ENCODE peak calls at places on chromosomes 2 and 18, in eight cellular contexts. P, E, W, N, J, F, U and L are unnamed samples.

GRCh38 chr2:4415810-4416413 is 712.5 kb downstream of the DCDC2C start:
- DNase-seq in P (no peak), E (no peak), W (no peak), N (no peak), J (no peak), F (no peak), U (no peak), L (no peak)

GRCh38 chr2:143254108-143254507 is 124.9 kb downstream of the ARHGAP15 start:
- DNase-seq in P (no peak), E (no peak), W (no peak), N (no peak), J (no peak), F (no peak), U (no peak), L (no peak)

GRCh38 chr2:230643576-230644291 is 68.9 kb upstream of the CAB39 start:
- DNase-seq in P (no peak), E (peak; percentile 75), W (peak; percentile 50), N (no peak), J (no peak), F (no peak), U (peak; percentile 76), L (peak; percentile 20)

GRCh38 chr2:148674063-148675020 is 29.8 kb downstream of the EPC2 start:
- DNase-seq in P (peak; percentile 37), E (no peak), W (no peak), N (peak; percentile 44), J (no peak), F (peak; percentile 4), U (no peak), L (no peak)

GRCh38 chr2:85537600-85538506 is 1.1 kb upstream of the MAT2A start:
- DNase-seq in P (peak; percentile 39), E (peak; percentile 67), W (peak; percentile 60), N (peak; percentile 56), J (peak; percentile 56), F (no peak), U (peak; percentile 85), L (peak; percentile 79)

GRCh38 chr2:128661289-128661688 is 342.6 kb upstream of the HS6ST1 start:
- DNase-seq in P (no peak), E (no peak), W (no peak), N (no peak), J (no peak), F (no peak), U (peak; percentile 15), L (no peak)

GRCh38 chr18:49723648-49724180 is 89.6 kb downstream of the ACAA2 start:
- DNase-seq in P (peak; percentile 87), E (no peak), W (no peak), N (peak; percentile 31), J (no peak), F (no peak), U (no peak), L (no peak)

GRCh38 chr2:189412330-189412953 is 28.8 kb upstream of the WDR75 start:
- DNase-seq in P (peak; percentile 53), E (peak; percentile 23), W (no peak), N (peak; percentile 53), J (no peak), F (peak; percentile 29), U (no peak), L (no peak)

GRCh38 chr2:46645681-46646162 is 166.4 kb downstream of the TMEM247 start:
- DNase-seq in P (peak; percentile 78), E (peak; percentile 76), W (peak; percentile 45), N (peak; percentile 84), J (no peak), F (no peak), U (no peak), L (no peak)

GRCh38 chr18:59354731-59355130 is 4.3 kb downstream of the LMAN1 start:
- DNase-seq in P (peak; percentile 17), E (no peak), W (no peak), N (no peak), J (no peak), F (no peak), U (no peak), L (no peak)

GRCh38 chr2:84458436-84459027 is 548 bp downstream of the SUCLG1 start:
- DNase-seq in P (no peak), E (peak; percentile 14), W (no peak), N (peak; percentile 7), J (no peak), F (peak; percentile 4), U (no peak), L (no peak)

GRCh38 chr2:26471766-26472706 is 5.9 kb downstream of the OTOF start:
- DNase-seq in P (no peak), E (no peak), W (no peak), N (peak; percentile 47), J (no peak), F (no peak), U (no peak), L (no peak)

DNA sequence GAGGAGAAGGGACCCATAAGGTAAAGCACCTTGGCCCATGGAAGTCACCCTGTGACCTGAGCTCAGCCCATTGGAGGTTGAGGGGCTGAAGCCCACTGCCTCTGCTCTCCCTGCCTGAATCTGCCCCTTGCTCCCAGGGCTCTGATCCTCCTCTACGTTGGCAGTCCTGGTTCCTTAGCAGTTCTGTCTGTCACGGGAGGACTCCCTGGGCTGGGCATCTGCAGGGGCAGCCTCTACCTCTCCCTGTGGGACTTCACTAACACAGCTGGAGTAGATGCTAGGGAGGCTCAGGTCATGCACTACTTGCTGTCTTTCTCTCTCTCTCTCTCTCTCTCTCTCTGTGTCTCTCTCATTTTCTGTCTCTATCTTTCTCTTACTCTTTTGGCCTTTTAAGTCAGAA is 8.7 kb downstream of the GYPC start:
- DNase-seq in P (no peak), E (no peak), W (no peak), N (no peak), J (no peak), F (no peak), U (no peak), L (no peak)
- H3K4me1 ChIP-seq in P (peaks cover 3% of the 10 kb centered on the region), E (peaks cover 65% of the 10 kb centered on the region), W (peaks cover 84% of the 10 kb centered on the region), N (no peaks in the 10 kb centered on the region), J (peaks cover 3% of the 10 kb centered on the region), F (peaks cover 89% of the 10 kb centered on the region), U (peaks cover 71% of the 10 kb centered on the region), L (peaks cover 66% of the 10 kb centered on the region)

GRCh38 chr2:187943772-187944369 is 347.8 kb upstream of the GULP1 start:
- DNase-seq in P (no peak), E (no peak), W (no peak), N (no peak), J (no peak), F (no peak), U (no peak), L (no peak)

GRCh38 chr2:187942876-187943275 is 348.8 kb upstream of the GULP1 start:
- DNase-seq in P (no peak), E (no peak), W (no peak), N (no peak), J (no peak), F (no peak), U (no peak), L (no peak)
- TF ChIP-seq CTCF in P (no peak), E (no peak), W (no peak), N (no peak), J (no peak), F (no peak), U (no peak), L (no peak)

GRCh38 chr2:215431290-215431689 is 4.6 kb downstream of the FN1 start:
- DNase-seq in P (no peak), E (no peak), W (no peak), N (no peak), J (no peak), F (no peak), U (no peak), L (no peak)

GRCh38 chr2:215431778-215432758 is 3.8 kb downstream of the FN1 start:
- DNase-seq in P (no peak), E (no peak), W (no peak), N (no peak), J (no peak), F (no peak), U (no peak), L (no peak)

GRCh38 chr2:215434447-215435260 is 1.2 kb downstream of the FN1 start:
- DNase-seq in P (no peak), E (no peak), W (no peak), N (no peak), J (no peak), F (no peak), U (no peak), L (no peak)

GRCh38 chr2:215430528-215431187 is 5.2 kb downstream of the FN1 start:
- DNase-seq in P (peak; percentile 79), E (no peak), W (no peak), N (no peak), J (no peak), F (no peak), U (no peak), L (no peak)

DNA sequence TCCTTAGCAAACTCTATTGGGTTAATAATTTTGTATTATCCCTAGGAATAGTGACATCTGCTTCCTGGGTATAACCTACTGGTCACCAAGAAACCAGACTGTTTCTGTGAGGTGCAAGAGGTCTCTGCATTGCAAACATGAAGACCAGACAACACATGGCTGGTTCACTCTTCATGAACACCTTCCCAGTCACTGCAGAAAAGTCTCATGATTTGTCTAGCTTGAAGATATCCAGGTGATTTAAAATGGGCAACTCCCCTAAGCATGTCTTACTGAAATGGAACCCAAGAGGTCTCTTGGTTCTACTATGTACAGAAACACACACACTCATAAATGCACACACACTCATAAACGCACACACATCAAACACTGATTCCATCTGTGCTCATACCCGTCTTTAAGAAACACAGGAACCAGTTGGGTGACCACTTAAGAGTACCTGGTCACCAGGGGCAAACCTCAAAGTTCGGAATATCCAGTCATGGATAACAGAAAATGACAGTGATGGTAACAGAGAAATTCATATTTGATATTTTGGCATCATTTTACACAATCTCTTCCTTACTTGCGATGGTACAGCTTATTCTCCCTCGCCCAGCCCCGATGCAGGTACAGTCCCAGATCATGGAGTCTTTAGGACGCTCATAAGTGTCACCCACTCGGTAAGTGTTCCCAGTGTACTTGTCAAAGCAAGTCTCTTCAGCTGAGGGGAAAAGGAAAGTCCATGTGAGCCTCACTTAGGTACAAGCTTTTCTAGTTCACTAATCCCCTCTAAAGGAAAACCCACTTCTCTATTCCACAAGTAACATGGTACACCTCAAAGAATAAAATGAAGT is 2.9 kb downstream of the FN1 start:
- DNase-seq in P (no peak), E (no peak), W (no peak), N (no peak), J (no peak), F (no peak), U (no peak), L (no peak)
- H3K4me3 ChIP-seq in P (peak overlapping the region; percentile 46), E (no peak overlapping the region), W (no peak overlapping the region), N (peak overlapping the region; percentile 22), J (no peak overlapping the region), F (no peak overlapping the region), U (peak overlapping the region; percentile 67), L (no peak overlapping the region)

GRCh38 chr2:201631041-201631440 is 12.3 kb downstream of the TMEM237 start:
- DNase-seq in P (no peak), E (no peak), W (no peak), N (no peak), J (no peak), F (no peak), U (no peak), L (no peak)

GRCh38 chr2:201628545-201628944 is 14.8 kb downstream of the TMEM237 start:
- DNase-seq in P (peak; percentile 61), E (peak; percentile 41), W (no peak), N (no peak), J (no peak), F (no peak), U (no peak), L (no peak)

GRCh38 chr2:201633862-201634261 is 9.4 kb downstream of the TMEM237 start:
- DNase-seq in P (no peak), E (peak; percentile 85), W (no peak), N (no peak), J (no peak), F (no peak), U (no peak), L (no peak)

GRCh38 chr2:201630577-201630976 is 12.7 kb downstream of the TMEM237 start:
- DNase-seq in P (no peak), E (no peak), W (no peak), N (no peak), J (no peak), F (no peak), U (no peak), L (no peak)
- H3K4me1 ChIP-seq in P (no peaks in the 10 kb centered on the region), E (no peaks in the 10 kb centered on the region), W (no peaks in the 10 kb centered on the region), N (no peaks in the 10 kb centered on the region), J (no peaks in the 10 kb centered on the region), F (no peaks in the 10 kb centered on the region), U (no peaks in the 10 kb centered on the region), L (no peaks in the 10 kb centered on the region)